ENCODE peak calls at places on chromosomes 3 and 15, in five cellular contexts. One of them, this sample, is unnamed. For H3K36me3, the result is how much of the 10 kb centered on the place peaks cover.

GRCh38 chr3:175646865-175647264 is 787.7 kb downstream of the NAALADL2 start:
- DNase-seq in tibial nerve: no peak
- DNase-seq in HCT116: no peak
- DNase-seq in cardiac muscle cell: no peak
- DNase-seq in right lobe of liver: no peak
- DNase-seq in this sample: no peak

GRCh38 chr15:73799466-73799865 is 46.3 kb upstream of the INSYN1 start:
- DNase-seq in cardiac muscle cell: peak
- DNase-seq in tibial nerve: no peak
- DNase-seq in right lobe of liver: no peak
- DNase-seq in HCT116: no peak
- DNase-seq in this sample: no peak

GRCh38 chr3:143978263-143978631 is 6.6 kb downstream of the DIPK2A start:
- DNase-seq in right lobe of liver: no peak
- DNase-seq in HCT116: no peak
- DNase-seq in tibial nerve: no peak
- DNase-seq in cardiac muscle cell: no peak
- DNase-seq in this sample: no peak

GRCh38 chr3:136856665-136857064 is 5.3 kb upstream of the NCK1 start:
- DNase-seq in right lobe of liver: no peak
- DNase-seq in cardiac muscle cell: no peak
- DNase-seq in tibial nerve: no peak
- DNase-seq in HCT116: no peak
- DNase-seq in this sample: no peak

GRCh38 chr3:117545484-117545883 is 835.9 kb downstream of the TUSC7 start:
- DNase-seq in right lobe of liver: no peak
- DNase-seq in HCT116: no peak
- DNase-seq in cardiac muscle cell: no peak
- DNase-seq in tibial nerve: no peak
- DNase-seq in this sample: no peak

GRCh38 chr3:103372031-103372430 is 937.2 kb downstream of the ZPLD1 start:
- DNase-seq in cardiac muscle cell: no peak
- DNase-seq in tibial nerve: no peak
- DNase-seq in right lobe of liver: no peak
- DNase-seq in HCT116: no peak
- DNase-seq in this sample: no peak

GRCh38 chr15:66560856-66561525 is 4.8 kb downstream of the LCTL start:
- DNase-seq in cardiac muscle cell: no peak
- DNase-seq in tibial nerve: no peak
- DNase-seq in right lobe of liver: no peak
- DNase-seq in HCT116: no peak
- DNase-seq in this sample: no peak

GRCh38 chr3:114179575-114179974 is 723 bp upstream of the DRD3 start:
- DNase-seq in tibial nerve: no peak
- DNase-seq in HCT116: peak
- DNase-seq in right lobe of liver: no peak
- DNase-seq in cardiac muscle cell: peak
- DNase-seq in this sample: no peak

GRCh38 chr3:134650431-134651346 is at the start of gene KY:
- DNase-seq in cardiac muscle cell: peak
- DNase-seq in HCT116: no peak
- DNase-seq in tibial nerve: no peak
- DNase-seq in right lobe of liver: no peak
- DNase-seq in this sample: peak

GRCh38 chr15:38843736-38844590 is 279.3 kb upstream of the RASGRP1 start:
- DNase-seq in tibial nerve: no peak
- DNase-seq in right lobe of liver: no peak
- DNase-seq in cardiac muscle cell: peak
- DNase-seq in HCT116: no peak
- DNase-seq in this sample: no peak

GRCh38 chr3:20539666-20540460 is 353.9 kb upstream of the SGO1 start:
- DNase-seq in cardiac muscle cell: no peak
- DNase-seq in HCT116: no peak
- DNase-seq in right lobe of liver: no peak
- DNase-seq in tibial nerve: no peak
- DNase-seq in this sample: no peak

GRCh38 chr3:172140499-172141391 is 101.4 kb downstream of the FNDC3B start:
- DNase-seq in right lobe of liver: peak
- DNase-seq in cardiac muscle cell: peak
- DNase-seq in HCT116: no peak
- DNase-seq in tibial nerve: no peak
- DNase-seq in this sample: no peak

GRCh38 chr3:163166197-163166596 is 1669.6 kb downstream of the OTOL1 start:
- DNase-seq in right lobe of liver: no peak
- DNase-seq in tibial nerve: no peak
- DNase-seq in cardiac muscle cell: no peak
- DNase-seq in HCT116: no peak
- DNase-seq in this sample: no peak

GRCh38 chr15:75554717-75555116 is 24.4 kb downstream of the PTPN9 start:
- DNase-seq in cardiac muscle cell: peak
- DNase-seq in HCT116: no peak
- DNase-seq in right lobe of liver: no peak
- DNase-seq in tibial nerve: no peak
- DNase-seq in this sample: no peak

GRCh38 chr15:28019594-28020320 is 79.4 kb downstream of the OCA2 start:
- DNase-seq in HCT116: no peak
- DNase-seq in right lobe of liver: no peak
- DNase-seq in cardiac muscle cell: no peak
- DNase-seq in tibial nerve: no peak
- DNase-seq in this sample: no peak

GRCh38 chr15:99984491-99985243 is 251.4 kb upstream of the LYSMD4 start:
- DNase-seq in tibial nerve: no peak
- DNase-seq in HCT116: no peak
- DNase-seq in right lobe of liver: no peak
- DNase-seq in cardiac muscle cell: no peak
- DNase-seq in this sample: no peak

GRCh38 chr15:22839046-22839705 is 710 bp downstream of the NIPA2 start:
- DNase-seq in HCT116: no peak
- DNase-seq in right lobe of liver: no peak
- DNase-seq in cardiac muscle cell: peak
- DNase-seq in tibial nerve: no peak
- DNase-seq in this sample: no peak

GRCh38 chr3:47890832-47891620 is 88.1 kb downstream of the DHX30 start:
- DNase-seq in right lobe of liver: no peak
- DNase-seq in cardiac muscle cell: peak
- DNase-seq in HCT116: no peak
- DNase-seq in tibial nerve: no peak
- DNase-seq in this sample: peak

GRCh38 chr15:43776718-43777292 is at the start of gene ELL3:
- DNase-seq in cardiac muscle cell: peak
- DNase-seq in right lobe of liver: peak
- DNase-seq in HCT116: peak
- DNase-seq in tibial nerve: peak
- DNase-seq in this sample: peak

GRCh38 chr3:71117572-71118247 is 465.8 kb downstream of the FOXP1 start:
- DNase-seq in right lobe of liver: no peak
- DNase-seq in cardiac muscle cell: no peak
- DNase-seq in tibial nerve: no peak
- DNase-seq in HCT116: no peak
- DNase-seq in this sample: no peak

GRCh38 chr3:16834753-16835152 is 50.0 kb upstream of the PLCL2 start:
- DNase-seq in tibial nerve: no peak
- DNase-seq in cardiac muscle cell: no peak
- DNase-seq in right lobe of liver: no peak
- DNase-seq in HCT116: no peak
- DNase-seq in this sample: no peak

GRCh38 chr3:37526511-37526910 is 335.2 kb upstream of the CTDSPL start:
- DNase-seq in cardiac muscle cell: peak
- DNase-seq in HCT116: no peak
- DNase-seq in right lobe of liver: no peak
- DNase-seq in tibial nerve: no peak
- DNase-seq in this sample: peak

GRCh38 chr3:56620371-56620770 is 62.7 kb downstream of the TASOR start:
- DNase-seq in tibial nerve: no peak
- DNase-seq in right lobe of liver: no peak
- DNase-seq in HCT116: no peak
- DNase-seq in cardiac muscle cell: no peak
- DNase-seq in this sample: no peak

GRCh38 chr3:56042326-56042951 is 425.8 kb downstream of the ERC2 start:
- DNase-seq in right lobe of liver: no peak
- DNase-seq in HCT116: no peak
- DNase-seq in cardiac muscle cell: peak
- DNase-seq in tibial nerve: no peak
- DNase-seq in this sample: no peak

GRCh38 chr15:92970656-92971055 is 70.5 kb downstream of the CHD2 start:
- DNase-seq in right lobe of liver: no peak
- DNase-seq in cardiac muscle cell: no peak
- DNase-seq in HCT116: no peak
- DNase-seq in tibial nerve: no peak
- DNase-seq in this sample: no peak

GRCh38 chr15:99962006-99962561 is 228.8 kb upstream of the LYSMD4 start:
- DNase-seq in cardiac muscle cell: no peak
- DNase-seq in HCT116: no peak
- DNase-seq in tibial nerve: no peak
- DNase-seq in right lobe of liver: peak
- DNase-seq in this sample: peak

GRCh38 chr3:179250803-179251476 is at the start of gene KCNMB3:
- DNase-seq in right lobe of liver: no peak
- DNase-seq in HCT116: no peak
- DNase-seq in cardiac muscle cell: no peak
- DNase-seq in tibial nerve: no peak
- DNase-seq in this sample: no peak

GRCh38 chr15:101600024-101600423 is 52.2 kb downstream of the TM2D3 start:
- DNase-seq in HCT116: no peak
- DNase-seq in cardiac muscle cell: no peak
- DNase-seq in tibial nerve: no peak
- DNase-seq in right lobe of liver: no peak
- DNase-seq in this sample: no peak

GRCh38 chr3:38003817-38004414 is 13.3 kb downstream of the VILL start:
- DNase-seq in HCT116: no peak
- DNase-seq in right lobe of liver: no peak
- DNase-seq in tibial nerve: no peak
- DNase-seq in cardiac muscle cell: no peak
- DNase-seq in this sample: no peak

GRCh38 chr3:189967254-189967865 is 153.3 kb downstream of the P3H2 start:
- DNase-seq in tibial nerve: no peak
- DNase-seq in right lobe of liver: no peak
- DNase-seq in cardiac muscle cell: peak
- DNase-seq in HCT116: peak
- DNase-seq in this sample: no peak

GRCh38 chr3:23884481-23884880 is 32.3 kb downstream of the NKIRAS1 start:
- DNase-seq in right lobe of liver: no peak
- DNase-seq in tibial nerve: no peak
- DNase-seq in cardiac muscle cell: no peak
- DNase-seq in HCT116: no peak
- DNase-seq in this sample: no peak
- H3K36me3 ChIP-seq in right lobe of liver: under half
- H3K36me3 ChIP-seq in tibial nerve: under half
- H3K36me3 ChIP-seq in cardiac muscle cell: under half
- H3K36me3 ChIP-seq in HCT116: under half
- H3K36me3 ChIP-seq in this sample: under half

DNA sequence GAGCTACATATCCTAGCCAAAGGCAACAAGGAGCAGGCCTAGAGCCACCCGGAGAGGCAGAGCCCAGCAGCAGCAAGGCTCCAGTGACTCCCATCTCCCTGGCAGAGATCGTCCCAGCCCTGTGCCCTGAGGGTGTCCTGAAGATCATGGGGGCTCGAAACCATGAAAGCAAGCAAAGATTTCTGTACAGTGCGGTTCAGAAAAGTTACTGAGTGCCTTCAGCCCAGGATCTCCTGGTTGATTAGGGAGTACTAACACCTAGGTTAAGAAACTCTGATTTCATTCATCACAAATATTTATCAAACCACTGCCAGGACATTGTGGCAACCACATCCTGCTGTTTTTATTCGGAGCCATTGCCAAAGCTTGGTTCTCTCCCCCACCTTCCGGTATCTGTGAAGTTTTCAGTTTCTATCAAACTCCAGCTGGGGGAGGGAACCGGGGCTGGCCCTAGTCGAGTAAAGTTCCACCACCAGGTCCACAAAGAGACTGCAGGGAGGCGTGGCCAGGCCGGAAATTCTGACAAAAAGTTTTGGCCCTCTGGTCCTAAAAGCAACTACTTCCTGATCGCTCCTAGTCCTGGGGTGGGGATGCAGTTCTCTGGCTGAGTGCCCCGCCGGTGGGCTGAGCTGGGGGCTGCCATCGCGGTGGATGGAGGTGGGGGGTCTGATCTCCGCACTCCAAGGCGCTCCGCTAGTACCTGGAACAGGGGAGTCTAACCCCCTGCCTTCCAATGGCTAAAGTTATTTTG is 1.2 kb downstream of the RAB43 start:
- DNase-seq in tibial nerve: peak
- DNase-seq in HCT116: peak
- DNase-seq in cardiac muscle cell: peak
- DNase-seq in right lobe of liver: peak
- DNase-seq in this sample: peak
- TF ChIP-seq CTCF in tibial nerve: peak
- TF ChIP-seq CTCF in HCT116: peak
- TF ChIP-seq CTCF in cardiac muscle cell: peak
- TF ChIP-seq CTCF in right lobe of liver: peak
- TF ChIP-seq CTCF in this sample: peak

DNA sequence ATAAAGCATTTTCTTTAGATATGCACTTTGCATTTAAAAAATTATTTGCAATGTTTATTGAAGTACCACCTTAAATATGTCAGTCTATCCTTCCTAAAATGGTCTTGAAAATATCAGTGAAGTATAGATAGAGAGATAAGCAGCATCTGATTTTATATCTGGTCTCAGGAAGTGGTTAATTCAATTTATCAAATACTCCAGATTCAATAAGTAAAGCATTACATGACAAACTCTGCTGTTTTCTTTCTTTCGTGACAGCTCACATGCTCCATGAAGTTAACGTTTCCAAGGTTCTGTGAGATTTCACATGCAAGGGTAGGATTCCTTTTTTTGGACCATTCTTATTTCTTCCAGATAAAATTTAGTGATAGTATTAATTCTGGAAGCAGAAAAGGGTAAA is 775.4 kb upstream of the ROBO1 start:
- DNase-seq in HCT116: no peak
- DNase-seq in right lobe of liver: no peak
- DNase-seq in cardiac muscle cell: no peak
- DNase-seq in tibial nerve: no peak
- DNase-seq in this sample: no peak
- H3K36me3 ChIP-seq in HCT116: under half
- H3K36me3 ChIP-seq in right lobe of liver: under half
- H3K36me3 ChIP-seq in cardiac muscle cell: under half
- H3K36me3 ChIP-seq in tibial nerve: under half
- H3K36me3 ChIP-seq in this sample: under half

DNA sequence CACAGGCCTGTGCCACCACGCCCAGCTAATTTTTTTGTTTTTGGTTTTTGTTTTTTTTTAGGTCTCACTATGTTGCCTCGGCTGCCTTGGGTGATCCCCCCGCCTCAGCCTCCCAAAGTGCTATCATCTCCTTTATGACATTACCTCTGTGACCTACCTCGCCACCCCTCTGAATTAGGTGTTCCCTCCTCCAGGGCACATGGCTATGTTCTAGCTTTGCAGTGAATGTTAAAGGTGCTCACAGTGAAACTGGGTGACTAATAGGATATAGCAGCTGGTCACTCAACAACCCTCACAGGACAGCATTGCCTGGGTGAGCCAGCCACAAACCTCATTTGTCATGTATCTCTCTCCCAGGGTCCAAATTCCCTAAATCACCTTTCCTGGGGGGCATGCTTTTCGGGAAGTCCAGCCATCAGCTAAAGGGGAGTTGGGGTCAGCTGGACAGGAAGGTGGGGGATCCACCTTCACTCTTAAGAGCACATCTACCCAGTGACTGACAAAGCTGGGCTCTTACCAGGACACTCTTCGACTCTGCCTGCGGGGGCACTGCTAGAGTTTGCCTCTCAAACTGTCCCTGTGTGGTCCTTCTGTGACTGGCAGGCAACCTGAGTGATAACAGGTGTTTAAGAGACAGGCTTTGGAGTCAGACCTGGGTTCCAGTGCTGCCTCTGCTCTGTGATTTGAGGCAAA is 1.6 kb upstream of the TTLL3 start:
- DNase-seq in cardiac muscle cell: peak
- DNase-seq in right lobe of liver: no peak
- DNase-seq in tibial nerve: no peak
- DNase-seq in HCT116: peak
- DNase-seq in this sample: no peak
- TF ChIP-seq CTCF in cardiac muscle cell: no peak
- TF ChIP-seq CTCF in right lobe of liver: no peak
- TF ChIP-seq CTCF in tibial nerve: no peak
- TF ChIP-seq CTCF in HCT116: peak
- TF ChIP-seq CTCF in this sample: no peak

This sample was measured in tibial artery.